ENCODE peak calls at places on chromosomes 11 and 22, in six cellular contexts. One of them, this sample, is unnamed.

GRCh38 chr22:43078522-43078921 is 10.7 kb downstream of the TTLL1 start:
- DNase-seq in NCI-H1417: no peak
- DNase-seq in fibroblast of the aortic adventitia: no peak
- DNase-seq in GM13977: no peak
- DNase-seq in stimulated activated CD4-positive, alpha-beta T cell treated with anti-CD3 and anti-CD28 coated beads, Interleukin-15, amount 100 ng/mL, for 48 hours: no peak
- DNase-seq in H7: peak
- DNase-seq in this sample: no peak

GRCh38 chr22:37425800-37426531 is 1.3 kb downstream of the ELFN2 start:
- DNase-seq in NCI-H1417: peak
- DNase-seq in H7: peak
- DNase-seq in fibroblast of the aortic adventitia: peak
- DNase-seq in GM13977: no peak
- DNase-seq in stimulated activated CD4-positive, alpha-beta T cell treated with anti-CD3 and anti-CD28 coated beads, Interleukin-15, amount 100 ng/mL, for 48 hours: no peak
- DNase-seq in this sample: no peak

GRCh38 chr11:62484352-62484751 is 62.3 kb downstream of the AHNAK start:
- DNase-seq in fibroblast of the aortic adventitia: no peak
- DNase-seq in GM13977: no peak
- DNase-seq in stimulated activated CD4-positive, alpha-beta T cell treated with anti-CD3 and anti-CD28 coated beads, Interleukin-15, amount 100 ng/mL, for 48 hours: no peak
- DNase-seq in NCI-H1417: no peak
- DNase-seq in H7: peak
- DNase-seq in this sample: no peak

GRCh38 chr11:115676206-115676605 is 172.0 kb upstream of the CADM1 start:
- DNase-seq in H7: peak
- DNase-seq in GM13977: no peak
- DNase-seq in NCI-H1417: peak
- DNase-seq in stimulated activated CD4-positive, alpha-beta T cell treated with anti-CD3 and anti-CD28 coated beads, Interleukin-15, amount 100 ng/mL, for 48 hours: no peak
- DNase-seq in fibroblast of the aortic adventitia: no peak
- DNase-seq in this sample: no peak

GRCh38 chr22:49305215-49305965 is 522.3 kb downstream of the BRD1 start:
- DNase-seq in H7: peak
- DNase-seq in GM13977: no peak
- DNase-seq in fibroblast of the aortic adventitia: no peak
- DNase-seq in NCI-H1417: peak
- DNase-seq in stimulated activated CD4-positive, alpha-beta T cell treated with anti-CD3 and anti-CD28 coated beads, Interleukin-15, amount 100 ng/mL, for 48 hours: peak
- DNase-seq in this sample: no peak

GRCh38 chr22:36256474-36256873 is 3.5 kb downstream of the APOL1 start:
- DNase-seq in GM13977: no peak
- DNase-seq in H7: no peak
- DNase-seq in fibroblast of the aortic adventitia: no peak
- DNase-seq in stimulated activated CD4-positive, alpha-beta T cell treated with anti-CD3 and anti-CD28 coated beads, Interleukin-15, amount 100 ng/mL, for 48 hours: no peak
- DNase-seq in NCI-H1417: no peak
- DNase-seq in this sample: no peak

GRCh38 chr11:44980533-44981427 is 30.1 kb upstream of the TP53I11 start:
- DNase-seq in NCI-H1417: no peak
- DNase-seq in fibroblast of the aortic adventitia: no peak
- DNase-seq in GM13977: no peak
- DNase-seq in H7: no peak
- DNase-seq in stimulated activated CD4-positive, alpha-beta T cell treated with anti-CD3 and anti-CD28 coated beads, Interleukin-15, amount 100 ng/mL, for 48 hours: no peak
- DNase-seq in this sample: no peak

GRCh38 chr11:64176751-64177150 is 9.2 kb upstream of the STIP1 start:
- DNase-seq in H7: no peak
- DNase-seq in stimulated activated CD4-positive, alpha-beta T cell treated with anti-CD3 and anti-CD28 coated beads, Interleukin-15, amount 100 ng/mL, for 48 hours: no peak
- DNase-seq in GM13977: no peak
- DNase-seq in fibroblast of the aortic adventitia: no peak
- DNase-seq in NCI-H1417: no peak
- DNase-seq in this sample: no peak

GRCh38 chr22:20510811-20511577 is 3.6 kb downstream of the MED15 start:
- DNase-seq in H7: no peak
- DNase-seq in GM13977: no peak
- DNase-seq in stimulated activated CD4-positive, alpha-beta T cell treated with anti-CD3 and anti-CD28 coated beads, Interleukin-15, amount 100 ng/mL, for 48 hours: no peak
- DNase-seq in fibroblast of the aortic adventitia: no peak
- DNase-seq in NCI-H1417: no peak
- DNase-seq in this sample: no peak

GRCh38 chr11:6312106-6312505 is 8.2 kb downstream of the CAVIN3 start:
- DNase-seq in H7: no peak
- DNase-seq in GM13977: no peak
- DNase-seq in stimulated activated CD4-positive, alpha-beta T cell treated with anti-CD3 and anti-CD28 coated beads, Interleukin-15, amount 100 ng/mL, for 48 hours: no peak
- DNase-seq in NCI-H1417: no peak
- DNase-seq in fibroblast of the aortic adventitia: no peak
- DNase-seq in this sample: no peak

GRCh38 chr11:8719260-8720190 is 36.9 kb downstream of the RPL27A start:
- DNase-seq in fibroblast of the aortic adventitia: peak
- DNase-seq in NCI-H1417: no peak
- DNase-seq in H7: no peak
- DNase-seq in stimulated activated CD4-positive, alpha-beta T cell treated with anti-CD3 and anti-CD28 coated beads, Interleukin-15, amount 100 ng/mL, for 48 hours: no peak
- DNase-seq in GM13977: no peak
- DNase-seq in this sample: no peak

GRCh38 chr11:31529189-31529588 is 19.6 kb downstream of the ELP4 start:
- DNase-seq in stimulated activated CD4-positive, alpha-beta T cell treated with anti-CD3 and anti-CD28 coated beads, Interleukin-15, amount 100 ng/mL, for 48 hours: no peak
- DNase-seq in NCI-H1417: no peak
- DNase-seq in H7: no peak
- DNase-seq in GM13977: no peak
- DNase-seq in fibroblast of the aortic adventitia: no peak
- DNase-seq in this sample: no peak

GRCh38 chr22:46907578-46908215 is 145.2 kb downstream of the TBC1D22A start:
- DNase-seq in stimulated activated CD4-positive, alpha-beta T cell treated with anti-CD3 and anti-CD28 coated beads, Interleukin-15, amount 100 ng/mL, for 48 hours: no peak
- DNase-seq in GM13977: no peak
- DNase-seq in H7: no peak
- DNase-seq in fibroblast of the aortic adventitia: no peak
- DNase-seq in NCI-H1417: no peak
- DNase-seq in this sample: no peak

GRCh38 chr22:21025266-21025665 is 7.1 kb downstream of the SLC7A4 start:
- DNase-seq in fibroblast of the aortic adventitia: no peak
- DNase-seq in H7: peak
- DNase-seq in GM13977: no peak
- DNase-seq in stimulated activated CD4-positive, alpha-beta T cell treated with anti-CD3 and anti-CD28 coated beads, Interleukin-15, amount 100 ng/mL, for 48 hours: no peak
- DNase-seq in NCI-H1417: no peak
- DNase-seq in this sample: no peak

GRCh38 chr22:27537481-27537891 is 264.1 kb downstream of the MN1 start:
- DNase-seq in H7: no peak
- DNase-seq in NCI-H1417: no peak
- DNase-seq in GM13977: no peak
- DNase-seq in stimulated activated CD4-positive, alpha-beta T cell treated with anti-CD3 and anti-CD28 coated beads, Interleukin-15, amount 100 ng/mL, for 48 hours: no peak
- DNase-seq in fibroblast of the aortic adventitia: no peak
- DNase-seq in this sample: no peak

GRCh38 chr11:88603499-88603898 is 266.0 kb upstream of the CTSC start:
- DNase-seq in H7: no peak
- DNase-seq in fibroblast of the aortic adventitia: peak
- DNase-seq in stimulated activated CD4-positive, alpha-beta T cell treated with anti-CD3 and anti-CD28 coated beads, Interleukin-15, amount 100 ng/mL, for 48 hours: no peak
- DNase-seq in NCI-H1417: no peak
- DNase-seq in GM13977: no peak
- DNase-seq in this sample: no peak

GRCh38 chr11:95254139-95254704 is 23.2 kb upstream of the SESN3 start:
- DNase-seq in stimulated activated CD4-positive, alpha-beta T cell treated with anti-CD3 and anti-CD28 coated beads, Interleukin-15, amount 100 ng/mL, for 48 hours: peak
- DNase-seq in NCI-H1417: peak
- DNase-seq in fibroblast of the aortic adventitia: peak
- DNase-seq in GM13977: peak
- DNase-seq in H7: peak
- DNase-seq in this sample: peak

GRCh38 chr22:19882446-19883381 is 28.0 kb upstream of the GNB1L start:
- DNase-seq in GM13977: no peak
- DNase-seq in stimulated activated CD4-positive, alpha-beta T cell treated with anti-CD3 and anti-CD28 coated beads, Interleukin-15, amount 100 ng/mL, for 48 hours: no peak
- DNase-seq in H7: peak
- DNase-seq in NCI-H1417: no peak
- DNase-seq in fibroblast of the aortic adventitia: no peak
- DNase-seq in this sample: no peak

GRCh38 chr11:2810401-2811205 is 75.0 kb downstream of the CDKN1C start:
- DNase-seq in stimulated activated CD4-positive, alpha-beta T cell treated with anti-CD3 and anti-CD28 coated beads, Interleukin-15, amount 100 ng/mL, for 48 hours: no peak
- DNase-seq in NCI-H1417: no peak
- DNase-seq in H7: no peak
- DNase-seq in fibroblast of the aortic adventitia: no peak
- DNase-seq in GM13977: no peak
- DNase-seq in this sample: no peak

GRCh38 chr11:61090521-61090920 is 11.8 kb upstream of the CD5 start:
- DNase-seq in NCI-H1417: no peak
- DNase-seq in H7: peak
- DNase-seq in stimulated activated CD4-positive, alpha-beta T cell treated with anti-CD3 and anti-CD28 coated beads, Interleukin-15, amount 100 ng/mL, for 48 hours: no peak
- DNase-seq in fibroblast of the aortic adventitia: no peak
- DNase-seq in GM13977: no peak
- DNase-seq in this sample: no peak

GRCh38 chr22:46355369-46355995 is 20.0 kb downstream of the TRMU start:
- DNase-seq in fibroblast of the aortic adventitia: peak
- DNase-seq in NCI-H1417: peak
- DNase-seq in stimulated activated CD4-positive, alpha-beta T cell treated with anti-CD3 and anti-CD28 coated beads, Interleukin-15, amount 100 ng/mL, for 48 hours: peak
- DNase-seq in GM13977: peak
- DNase-seq in H7: peak
- DNase-seq in this sample: no peak

GRCh38 chr11:22699388-22699787 is 33.0 kb downstream of the GAS2 start:
- DNase-seq in NCI-H1417: no peak
- DNase-seq in GM13977: no peak
- DNase-seq in stimulated activated CD4-positive, alpha-beta T cell treated with anti-CD3 and anti-CD28 coated beads, Interleukin-15, amount 100 ng/mL, for 48 hours: no peak
- DNase-seq in H7: no peak
- DNase-seq in fibroblast of the aortic adventitia: no peak
- DNase-seq in this sample: no peak

GRCh38 chr11:81224396-81224795 is 1509.3 kb downstream of the FAM181B start:
- DNase-seq in NCI-H1417: no peak
- DNase-seq in stimulated activated CD4-positive, alpha-beta T cell treated with anti-CD3 and anti-CD28 coated beads, Interleukin-15, amount 100 ng/mL, for 48 hours: no peak
- DNase-seq in H7: no peak
- DNase-seq in fibroblast of the aortic adventitia: no peak
- DNase-seq in GM13977: no peak
- DNase-seq in this sample: no peak